ENCODE peak calls at places on chromosomes 3 and 15, in six cellular contexts. One of them, this sample, is unnamed.

GRCh38 chr15:45612790-45613415 is 21.9 kb upstream of the SQOR start:
- DNase-seq in HCT116: no peak
- DNase-seq in left ventricle myocardium inferior: no peak
- DNase-seq in transverse colon: no peak
- DNase-seq in CD8-positive, alpha-beta T cell: no peak
- DNase-seq in pancreas: no peak
- DNase-seq in this sample: no peak

GRCh38 chr15:67850995-67851535 is 11.2 kb upstream of the RNU6-1 start:
- DNase-seq in HCT116: peak; percentile 28
- DNase-seq in left ventricle myocardium inferior: no peak
- DNase-seq in transverse colon: no peak
- DNase-seq in CD8-positive, alpha-beta T cell: no peak
- DNase-seq in pancreas: peak; percentile 11
- DNase-seq in this sample: no peak

GRCh38 chr3:167941234-167941995 is 154.3 kb downstream of the GOLIM4 start:
- DNase-seq in HCT116: no peak
- DNase-seq in left ventricle myocardium inferior: no peak
- DNase-seq in transverse colon: peak; percentile 25
- DNase-seq in CD8-positive, alpha-beta T cell: no peak
- DNase-seq in pancreas: peak; percentile 54
- DNase-seq in this sample: peak; percentile 69

GRCh38 chr3:2950159-2950558 is 160.0 kb downstream of the IL5RA start:
- DNase-seq in HCT116: no peak
- DNase-seq in left ventricle myocardium inferior: no peak
- DNase-seq in transverse colon: no peak
- DNase-seq in CD8-positive, alpha-beta T cell: no peak
- DNase-seq in pancreas: no peak
- DNase-seq in this sample: no peak

GRCh38 chr3:9168230-9168629 is 81.2 kb downstream of the SRGAP3 start:
- DNase-seq in HCT116: no peak
- DNase-seq in left ventricle myocardium inferior: no peak
- DNase-seq in transverse colon: peak; percentile 36
- DNase-seq in CD8-positive, alpha-beta T cell: no peak
- DNase-seq in pancreas: no peak
- DNase-seq in this sample: no peak

GRCh38 chr15:65254237-65254820 is 32.4 kb downstream of the PARP16 start:
- DNase-seq in HCT116: no peak
- DNase-seq in left ventricle myocardium inferior: no peak
- DNase-seq in transverse colon: no peak
- DNase-seq in CD8-positive, alpha-beta T cell: no peak
- DNase-seq in pancreas: no peak
- DNase-seq in this sample: no peak

GRCh38 chr3:122668930-122669730 is 11.5 kb upstream of the PARP14 start:
- DNase-seq in HCT116: peak; percentile 89
- DNase-seq in left ventricle myocardium inferior: no peak
- DNase-seq in transverse colon: no peak
- DNase-seq in CD8-positive, alpha-beta T cell: no peak
- DNase-seq in pancreas: no peak
- DNase-seq in this sample: no peak

GRCh38 chr15:38671675-38672141 is 107.1 kb upstream of the RASGRP1 start:
- DNase-seq in HCT116: no peak
- DNase-seq in left ventricle myocardium inferior: no peak
- DNase-seq in transverse colon: no peak
- DNase-seq in CD8-positive, alpha-beta T cell: peak; percentile 70
- DNase-seq in pancreas: no peak
- DNase-seq in this sample: no peak

GRCh38 chr15:49423021-49423420 is at the start of gene FGF7:
- DNase-seq in HCT116: no peak
- DNase-seq in left ventricle myocardium inferior: no peak
- DNase-seq in transverse colon: no peak
- DNase-seq in CD8-positive, alpha-beta T cell: no peak
- DNase-seq in pancreas: no peak
- DNase-seq in this sample: no peak

GRCh38 chr15:98899266-98900021 is 108.1 kb downstream of the PGPEP1L start:
- DNase-seq in HCT116: no peak
- DNase-seq in left ventricle myocardium inferior: no peak
- DNase-seq in transverse colon: no peak
- DNase-seq in CD8-positive, alpha-beta T cell: no peak
- DNase-seq in pancreas: no peak
- DNase-seq in this sample: no peak

GRCh38 chr3:57953541-57953940 is 54.7 kb upstream of the FLNB start:
- DNase-seq in HCT116: no peak
- DNase-seq in left ventricle myocardium inferior: no peak
- DNase-seq in transverse colon: no peak
- DNase-seq in CD8-positive, alpha-beta T cell: no peak
- DNase-seq in pancreas: no peak
- DNase-seq in this sample: no peak

GRCh38 chr3:189202583-189202982 is 30.8 kb downstream of the TPRG1 start:
- DNase-seq in HCT116: no peak
- DNase-seq in left ventricle myocardium inferior: no peak
- DNase-seq in transverse colon: no peak
- DNase-seq in CD8-positive, alpha-beta T cell: no peak
- DNase-seq in pancreas: no peak
- DNase-seq in this sample: no peak

GRCh38 chr3:71998995-71999673 is 214.2 kb upstream of the PROK2 start:
- DNase-seq in HCT116: no peak
- DNase-seq in left ventricle myocardium inferior: no peak
- DNase-seq in transverse colon: no peak
- DNase-seq in CD8-positive, alpha-beta T cell: no peak
- DNase-seq in pancreas: no peak
- DNase-seq in this sample: no peak

GRCh38 chr3:173617490-173617889 is 219.9 kb downstream of the NLGN1 start:
- DNase-seq in HCT116: no peak
- DNase-seq in left ventricle myocardium inferior: peak; percentile 58
- DNase-seq in transverse colon: peak; percentile 21
- DNase-seq in CD8-positive, alpha-beta T cell: no peak
- DNase-seq in pancreas: no peak
- DNase-seq in this sample: no peak

GRCh38 chr3:18813300-18813699 is 335.0 kb upstream of the KCNH8 start:
- DNase-seq in HCT116: no peak
- DNase-seq in left ventricle myocardium inferior: no peak
- DNase-seq in transverse colon: no peak
- DNase-seq in CD8-positive, alpha-beta T cell: no peak
- DNase-seq in pancreas: no peak
- DNase-seq in this sample: no peak

GRCh38 chr3:143600762-143601161 is 247.5 kb downstream of the SLC9A9 start:
- DNase-seq in HCT116: no peak
- DNase-seq in left ventricle myocardium inferior: no peak
- DNase-seq in transverse colon: no peak
- DNase-seq in CD8-positive, alpha-beta T cell: no peak
- DNase-seq in pancreas: no peak
- DNase-seq in this sample: no peak

GRCh38 chr3:187064210-187065115 is 74.8 kb downstream of the RPL39L start:
- DNase-seq in HCT116: no peak
- DNase-seq in left ventricle myocardium inferior: no peak
- DNase-seq in transverse colon: no peak
- DNase-seq in CD8-positive, alpha-beta T cell: no peak
- DNase-seq in pancreas: peak; percentile 27
- DNase-seq in this sample: no peak

GRCh38 chr15:40845511-40846284 is 1.9 kb downstream of the SPINT1 start:
- DNase-seq in HCT116: no peak
- DNase-seq in left ventricle myocardium inferior: no peak
- DNase-seq in transverse colon: peak; percentile 87
- DNase-seq in CD8-positive, alpha-beta T cell: no peak
- DNase-seq in pancreas: peak; percentile 88
- DNase-seq in this sample: peak; percentile 78

GRCh38 chr3:150078983-150079739 is 108.5 kb upstream of the PFN2 start:
- DNase-seq in HCT116: no peak
- DNase-seq in left ventricle myocardium inferior: no peak
- DNase-seq in transverse colon: no peak
- DNase-seq in CD8-positive, alpha-beta T cell: no peak
- DNase-seq in pancreas: peak; percentile 21
- DNase-seq in this sample: no peak

GRCh38 chr3:64300790-64301423 is 75.6 kb upstream of the PRICKLE2 start:
- DNase-seq in HCT116: no peak
- DNase-seq in left ventricle myocardium inferior: no peak
- DNase-seq in transverse colon: no peak
- DNase-seq in CD8-positive, alpha-beta T cell: no peak
- DNase-seq in pancreas: no peak
- DNase-seq in this sample: no peak

GRCh38 chr15:55615445-55615844 is 27.3 kb upstream of the PYGO1 start:
- DNase-seq in HCT116: no peak
- DNase-seq in left ventricle myocardium inferior: no peak
- DNase-seq in transverse colon: no peak
- DNase-seq in CD8-positive, alpha-beta T cell: no peak
- DNase-seq in pancreas: no peak
- DNase-seq in this sample: no peak

GRCh38 chr15:58985443-58985842 is 2.0 kb upstream of the RNF111 start:
- DNase-seq in HCT116: no peak
- DNase-seq in left ventricle myocardium inferior: peak; percentile 22
- DNase-seq in transverse colon: peak; percentile 25
- DNase-seq in CD8-positive, alpha-beta T cell: no peak
- DNase-seq in pancreas: no peak
- DNase-seq in this sample: peak; percentile 56

GRCh38 chr3:86984271-86984670 is 6.7 kb downstream of the VGLL3 start:
- DNase-seq in HCT116: no peak
- DNase-seq in left ventricle myocardium inferior: no peak
- DNase-seq in transverse colon: no peak
- DNase-seq in CD8-positive, alpha-beta T cell: no peak
- DNase-seq in pancreas: no peak
- DNase-seq in this sample: no peak

GRCh38 chr3:169300436-169300835 is 363.1 kb downstream of the MECOM start:
- DNase-seq in HCT116: no peak
- DNase-seq in left ventricle myocardium inferior: no peak
- DNase-seq in transverse colon: no peak
- DNase-seq in CD8-positive, alpha-beta T cell: no peak
- DNase-seq in pancreas: no peak
- DNase-seq in this sample: no peak

GRCh38 chr3:126102530-126102951 is 18.6 kb upstream of the SLC41A3 start:
- DNase-seq in HCT116: no peak
- DNase-seq in left ventricle myocardium inferior: no peak
- DNase-seq in transverse colon: peak; percentile 62
- DNase-seq in CD8-positive, alpha-beta T cell: no peak
- DNase-seq in pancreas: no peak
- DNase-seq in this sample: peak; percentile 86

GRCh38 chr15:71148048-71148447 is 32.8 kb downstream of the THSD4 start:
- DNase-seq in HCT116: no peak
- DNase-seq in left ventricle myocardium inferior: no peak
- DNase-seq in transverse colon: no peak
- DNase-seq in CD8-positive, alpha-beta T cell: no peak
- DNase-seq in pancreas: no peak
- DNase-seq in this sample: no peak

GRCh38 chr3:121724130-121724529 is 25.4 kb downstream of the GOLGB1 start:
- DNase-seq in HCT116: no peak
- DNase-seq in left ventricle myocardium inferior: no peak
- DNase-seq in transverse colon: no peak
- DNase-seq in CD8-positive, alpha-beta T cell: no peak
- DNase-seq in pancreas: no peak
- DNase-seq in this sample: no peak

GRCh38 chr15:48671381-48672022 is 26.0 kb upstream of the FBN1 start:
- DNase-seq in HCT116: no peak
- DNase-seq in left ventricle myocardium inferior: peak; percentile 52
- DNase-seq in transverse colon: no peak
- DNase-seq in CD8-positive, alpha-beta T cell: no peak
- DNase-seq in pancreas: peak; percentile 19
- DNase-seq in this sample: peak; percentile 91

DNA sequence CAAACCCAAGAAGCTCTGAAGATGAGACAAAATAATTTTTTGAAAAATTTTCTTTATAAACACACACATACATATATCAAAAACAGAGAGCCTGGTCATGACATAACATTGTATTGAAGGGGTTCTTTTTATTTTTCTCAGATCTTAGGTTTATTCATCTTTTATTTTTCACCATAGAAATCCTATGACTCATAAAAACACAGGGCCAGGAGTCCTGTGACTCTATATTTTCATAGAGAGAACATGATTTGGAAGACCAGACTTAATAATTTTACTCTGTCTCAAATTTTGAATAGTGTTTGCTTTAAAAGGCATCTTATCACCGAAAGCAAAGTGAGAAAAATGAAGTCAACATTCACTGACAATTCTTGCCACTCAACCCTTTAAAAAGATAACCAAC is 57.7 kb downstream of the SUCNR1 start:
- DNase-seq in HCT116: no peak
- DNase-seq in left ventricle myocardium inferior: no peak
- DNase-seq in transverse colon: no peak
- DNase-seq in CD8-positive, alpha-beta T cell: no peak
- DNase-seq in pancreas: no peak
- DNase-seq in this sample: no peak
- TF ChIP-seq CTCF in HCT116: no peak
- TF ChIP-seq CTCF in left ventricle myocardium inferior: no peak
- TF ChIP-seq CTCF in transverse colon: no peak
- TF ChIP-seq CTCF in CD8-positive, alpha-beta T cell: no peak
- TF ChIP-seq CTCF in pancreas: no peak
- TF ChIP-seq CTCF in this sample: no peak

GRCh38 chr3:185933374-185933950 is 4.4 kb downstream of the TRA2B start:
- DNase-seq in HCT116: no peak
- DNase-seq in left ventricle myocardium inferior: no peak
- DNase-seq in transverse colon: no peak
- DNase-seq in CD8-positive, alpha-beta T cell: no peak
- DNase-seq in pancreas: no peak
- DNase-seq in this sample: no peak
- H3K4me3 ChIP-seq in HCT116: no peak overlapping the region
- H3K4me3 ChIP-seq in left ventricle myocardium inferior: peak overlapping the region; percentile 98
- H3K4me3 ChIP-seq in transverse colon: no peak overlapping the region
- H3K4me3 ChIP-seq in CD8-positive, alpha-beta T cell: peak overlapping the region; percentile 93
- H3K4me3 ChIP-seq in pancreas: peak overlapping the region; percentile 7
- H3K4me3 ChIP-seq in this sample: no peak overlapping the region

DNA sequence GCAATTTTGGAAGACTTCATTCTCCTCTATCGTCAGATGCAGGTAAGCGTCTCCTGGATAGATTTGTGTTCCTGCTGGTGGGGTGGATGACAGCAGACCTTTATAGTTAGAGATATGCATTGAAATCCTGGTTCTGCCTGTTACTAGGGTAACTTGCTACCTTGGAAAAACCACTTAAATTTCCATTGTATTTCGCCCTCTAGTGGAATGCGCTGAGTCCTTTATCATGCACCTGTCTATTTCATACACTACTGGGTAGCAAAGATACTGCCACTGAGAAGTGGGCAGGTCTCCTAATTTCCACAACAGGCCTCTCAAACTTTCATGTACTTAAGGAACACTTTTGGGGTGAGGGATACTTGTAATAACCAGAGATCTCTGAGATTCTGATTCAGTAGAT is 209.5 kb upstream of the SUCLG2 start:
- DNase-seq in HCT116: peak; percentile 4
- DNase-seq in left ventricle myocardium inferior: no peak
- DNase-seq in transverse colon: no peak
- DNase-seq in CD8-positive, alpha-beta T cell: no peak
- DNase-seq in pancreas: no peak
- DNase-seq in this sample: no peak
- TF ChIP-seq CTCF in HCT116: peak; percentile 44
- TF ChIP-seq CTCF in left ventricle myocardium inferior: no peak
- TF ChIP-seq CTCF in transverse colon: no peak
- TF ChIP-seq CTCF in CD8-positive, alpha-beta T cell: no peak
- TF ChIP-seq CTCF in pancreas: no peak
- TF ChIP-seq CTCF in this sample: no peak

DNA sequence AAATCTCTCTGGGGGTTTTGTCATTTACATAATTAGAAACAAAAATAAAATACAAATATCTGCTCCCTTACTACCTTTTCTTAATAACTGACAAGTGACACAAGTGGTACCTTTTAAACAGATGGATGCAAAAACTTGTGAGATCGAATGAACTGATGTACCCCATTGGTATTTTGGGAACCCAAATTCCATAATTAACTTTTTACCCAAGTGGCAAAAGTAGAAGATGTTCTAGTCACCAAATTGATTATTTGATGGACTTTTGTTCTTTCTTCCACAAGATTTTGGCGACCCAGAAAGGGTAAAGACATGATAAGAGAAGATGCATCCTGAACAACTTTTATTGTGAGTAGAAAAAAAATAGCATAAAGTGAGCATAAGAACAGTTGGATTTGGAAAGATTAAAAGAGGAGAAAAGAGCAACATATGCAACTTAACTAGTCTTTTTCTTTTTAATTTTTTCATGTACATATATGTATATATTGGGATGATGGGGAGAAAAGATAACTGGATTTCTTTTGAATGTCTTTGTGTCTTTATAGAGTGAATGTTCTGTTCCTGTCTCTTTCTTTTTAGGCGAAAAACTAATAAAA is 159.6 kb downstream of the TIGIT start:
- DNase-seq in HCT116: no peak
- DNase-seq in left ventricle myocardium inferior: no peak
- DNase-seq in transverse colon: no peak
- DNase-seq in CD8-positive, alpha-beta T cell: no peak
- DNase-seq in pancreas: no peak
- DNase-seq in this sample: no peak
- H3K4me3 ChIP-seq in HCT116: no peak overlapping the region
- H3K4me3 ChIP-seq in left ventricle myocardium inferior: peak overlapping the region; percentile 64
- H3K4me3 ChIP-seq in transverse colon: no peak overlapping the region
- H3K4me3 ChIP-seq in CD8-positive, alpha-beta T cell: no peak overlapping the region
- H3K4me3 ChIP-seq in pancreas: no peak overlapping the region
- H3K4me3 ChIP-seq in this sample: no peak overlapping the region

This sample was measured in lower leg skin.